ENCODE peak calls at places on chromosomes 11 and 22, in six cellular contexts. G is fibroblast of pulmonary artery, P is brain microvascular endothelial cell, E is hippocampal formation, B is HTR-8/SVneo, T is GF-D8. M is an unnamed sample.

GRCh38 chr11:13278620-13279486 is 1.3 kb downstream of the BMAL1 start:
- DNase-seq in G (no peak), P (no peak), E (no peak), B (no peak), T (no peak), M (no peak)

GRCh38 chr11:29676993-29677392 is 339.8 kb downstream of the KCNA4 start:
- DNase-seq in G (peak; percentile 18), P (no peak), E (no peak), B (no peak), T (no peak), M (no peak)

GRCh38 chr11:20353829-20354434 is 9.6 kb upstream of the HTATIP2 start:
- DNase-seq in G (peak; percentile 61), P (peak; percentile 31), E (peak; percentile 68), B (no peak), T (no peak), M (no peak)

GRCh38 chr11:36273110-36273509 is 16.1 kb downstream of the COMMD9 start:
- DNase-seq in G (no peak), P (no peak), E (peak; percentile 40), B (no peak), T (no peak), M (no peak)

GRCh38 chr22:29855611-29856181 is 17.6 kb upstream of the ASCC2 start:
- DNase-seq in G (no peak), P (no peak), E (no peak), B (no peak), T (no peak), M (no peak)

GRCh38 chr11:70913715-70914231 is 338.6 kb downstream of the SHANK2 start:
- DNase-seq in G (no peak), P (no peak), E (peak; percentile 26), B (no peak), T (no peak), M (no peak)

GRCh38 chr11:6736495-6737121 is 35.2 kb downstream of the OR2AG2 start:
- DNase-seq in G (no peak), P (no peak), E (no peak), B (no peak), T (no peak), M (no peak)

GRCh38 chr11:123111465-123111864 is 49.5 kb upstream of the HSPA8 start:
- DNase-seq in G (peak; percentile 66), P (no peak), E (peak; percentile 54), B (peak; percentile 64), T (peak; percentile 47), M (no peak)

GRCh38 chr22:46300491-46300890 is 3.8 kb downstream of the GTSE1 start:
- DNase-seq in G (no peak), P (no peak), E (no peak), B (no peak), T (no peak), M (no peak)

GRCh38 chr11:2927851-2928604 is 1.2 kb downstream of the PHLDA2 start:
- DNase-seq in G (peak; percentile 29), P (no peak), E (no peak), B (peak; percentile 32), T (no peak), M (no peak)

GRCh38 chr11:129225190-129225589 is 33.1 kb upstream of the ARHGAP32 start:
- DNase-seq in G (peak; percentile 80), P (peak; percentile 77), E (no peak), B (no peak), T (no peak), M (peak; percentile 36)

GRCh38 chr11:23211221-23211620 is 350.9 kb upstream of the CCDC179 start:
- DNase-seq in G (no peak), P (peak; percentile 18), E (no peak), B (no peak), T (no peak), M (no peak)

GRCh38 chr11:118939948-118940598 is 14.3 kb upstream of the BCL9L start:
- DNase-seq in G (peak; percentile 34), P (no peak), E (no peak), B (no peak), T (peak; percentile 94), M (no peak)

GRCh38 chr11:39678996-39679395 is 1780.5 kb downstream of the LRRC4C start:
- DNase-seq in G (no peak), P (no peak), E (no peak), B (no peak), T (no peak), M (no peak)

GRCh38 chr11:102260241-102260640 is 57.0 kb upstream of the BIRC3 start:
- DNase-seq in G (no peak), P (no peak), E (no peak), B (no peak), T (no peak), M (no peak)

GRCh38 chr11:3626250-3626960 is 15.4 kb downstream of the ART5 start:
- DNase-seq in G (no peak), P (no peak), E (no peak), B (no peak), T (peak; percentile 80), M (no peak)

GRCh38 chr11:71120346-71120963 is 131.9 kb downstream of the SHANK2 start:
- DNase-seq in G (no peak), P (no peak), E (no peak), B (peak; percentile 49), T (no peak), M (no peak)

GRCh38 chr22:42397332-42398246 is 34.6 kb downstream of the NFAM1 start:
- DNase-seq in G (no peak), P (no peak), E (no peak), B (no peak), T (peak; percentile 86), M (no peak)

GRCh38 chr22:37419916-37420655 is 7.2 kb downstream of the ELFN2 start:
- DNase-seq in G (no peak), P (no peak), E (no peak), B (no peak), T (no peak), M (no peak)

GRCh38 chr22:40421941-40422340 is 51.5 kb downstream of the SGSM3 start:
- DNase-seq in G (no peak), P (no peak), E (no peak), B (no peak), T (no peak), M (no peak)

GRCh38 chr22:48367731-48368130 is 1459.9 kb downstream of the BRD1 start:
- DNase-seq in G (no peak), P (no peak), E (no peak), B (no peak), T (no peak), M (no peak)

GRCh38 chr11:75262436-75262835 is 21.9 kb downstream of the TPBGL start:
- DNase-seq in G (no peak), P (no peak), E (no peak), B (no peak), T (no peak), M (no peak)

M was measured in skeletal muscle cell.